ENCODE peak calls at places on chromosomes 3 and 15, in five cellular contexts. U is NCI-H774; H is H54; J is stimulated activated effector memory CD8-positive, alpha-beta T cell treated with anti-CD3 and anti-CD28 coated beads, Interleukin-12 subunit alpha, Interleukin-12 subunit beta, amount 100 ng/mL, for 72 hours; P is heart right ventricle. L is an unnamed sample.

GRCh38 chr3:103926936-103927335 is 1439.8 kb upstream of the ALCAM start:
- DNase-seq in U (no peak), H (no peak), J (no peak), P (no peak), L (no peak)

GRCh38 chr15:92120082-92120481 is 266.6 kb downstream of the SLCO3A1 start:
- DNase-seq in U (no peak), H (no peak), J (no peak), P (no peak), L (no peak)

GRCh38 chr3:149003653-149004305 is 12.4 kb downstream of the GYG1 start:
- DNase-seq in U (no peak), H (no peak), J (no peak), P (no peak), L (no peak)

GRCh38 chr15:43799209-43799944 is 643 bp downstream of the SERINC4 start:
- DNase-seq in U (peak; percentile 30), H (no peak), J (no peak), P (no peak), L (no peak)

GRCh38 chr3:50238549-50239026 is 2.6 kb downstream of the GNAI2 start:
- DNase-seq in U (no peak), H (peak; percentile 63), J (no peak), P (peak; percentile 88), L (peak; percentile 81)

GRCh38 chr3:37934631-37935289 is 55.8 kb upstream of the VILL start:
- DNase-seq in U (no peak), H (no peak), J (no peak), P (no peak), L (peak; percentile 59)

GRCh38 chr3:186525369-186526255 is 18.6 kb downstream of the CRYGS start:
- DNase-seq in U (no peak), H (no peak), J (no peak), P (no peak), L (no peak)

GRCh38 chr3:7205535-7206331 is 344.8 kb downstream of the GRM7 start:
- DNase-seq in U (no peak), H (no peak), J (no peak), P (no peak), L (no peak)

GRCh38 chr3:10358309-10358980 is 37.5 kb upstream of the SEC13 start:
- DNase-seq in U (no peak), H (no peak), J (no peak), P (no peak), L (no peak)

GRCh38 chr3:172224560-172225214 is 185.3 kb downstream of the FNDC3B start:
- DNase-seq in U (peak; percentile 61), H (no peak), J (no peak), P (no peak), L (no peak)

GRCh38 chr15:40088929-40089755 is 19.5 kb downstream of the BMF start:
- DNase-seq in U (no peak), H (no peak), J (no peak), P (no peak), L (no peak)

GRCh38 chr15:60682115-60682514 is 203.2 kb upstream of the ICE2 start:
- DNase-seq in U (no peak), H (no peak), J (no peak), P (no peak), L (no peak)